ENCODE peak calls at places on chromosomes 16 and 17, in nine cellular contexts. V is BJ, O is endothelial cell of umbilical vein, E is HepG2, L is Peyer's patch, M is HFF-Myc, T is tibial nerve, B is astrocyte, R is right lobe of liver. D is an unnamed sample.
A peak's percentile ranks its signal among the peaks of the same experiment; 100 is the strongest.

GRCh38 chr16:13101828-13102227 is 200.4 kb downstream of the SHISA9 start:
- DNase-seq in V (no peak), O (no peak), E (no peak), L (no peak), M (no peak), T (no peak), B (no peak), R (no peak), D (no peak)

GRCh38 chr16:85865-86264 is 7.8 kb downstream of the MPG start:
- DNase-seq in V (no peak), O (no peak), E (no peak), L (no peak), M (no peak), T (no peak), B (no peak), R (no peak), D (no peak)

GRCh38 chr17:38750312-38751121 is 2.0 kb upstream of the PSMB3 start:
- DNase-seq in V (no peak), O (peak; percentile 33), E (peak; percentile 50), L (no peak), M (no peak), T (no peak), B (no peak), R (no peak), D (no peak)

GRCh38 chr17:37742762-37743611 is 1.9 kb downstream of the HNF1B start:
- DNase-seq in V (no peak), O (no peak), E (peak; percentile 64), L (no peak), M (no peak), T (no peak), B (no peak), R (no peak), D (peak; percentile 29)

GRCh38 chr17:63697341-63698286 is 2.3 kb downstream of the LIMD2 start:
- DNase-seq in V (no peak), O (peak; percentile 44), E (peak; percentile 45), L (peak; percentile 87), M (no peak), T (no peak), B (no peak), R (peak; percentile 76), D (peak; percentile 80)

GRCh38 chr16:84689126-84689525 is 10.7 kb upstream of the USP10 start:
- DNase-seq in V (peak; percentile 86), O (peak; percentile 83), E (no peak), L (no peak), M (peak; percentile 90), T (no peak), B (peak; percentile 95), R (no peak), D (no peak)

GRCh38 chr16:590165-590874 is 454 bp downstream of the RAB40C start:
- DNase-seq in V (no peak), O (peak; percentile 55), E (no peak), L (no peak), M (no peak), T (peak; percentile 21), B (no peak), R (peak; percentile 65), D (peak; percentile 48)

GRCh38 chr16:31453255-31454204 is 5.8 kb upstream of the ARMC5 start:
- DNase-seq in V (no peak), O (no peak), E (peak; percentile 75), L (no peak), M (no peak), T (no peak), B (peak; percentile 41), R (no peak), D (no peak)

GRCh38 chr16:80746231-80746630 is 58.2 kb downstream of the CDYL2 start:
- DNase-seq in V (no peak), O (no peak), E (no peak), L (no peak), M (no peak), T (no peak), B (no peak), R (no peak), D (no peak)

GRCh38 chr16:2047330-2048115 is at the start of the genes NTHL1 and TSC2:
- DNase-seq in V (peak; percentile 80), O (peak; percentile 97), E (peak; percentile 93), L (peak; percentile 95), M (peak; percentile 85), T (peak; percentile 94), B (peak; percentile 87), R (peak; percentile 98), D (peak; percentile 96)

GRCh38 chr16:46857261-46857962 is 26.4 kb upstream of the C16orf87 start:
- DNase-seq in V (no peak), O (peak; percentile 39), E (peak; percentile 65), L (no peak), M (peak; percentile 43), T (no peak), B (peak; percentile 56), R (no peak), D (no peak)

GRCh38 chr16:9344508-9344907 is 253.1 kb downstream of the HAPSTR1 start:
- DNase-seq in V (no peak), O (no peak), E (no peak), L (no peak), M (no peak), T (no peak), B (no peak), R (no peak), D (no peak)

GRCh38 chr17:42868338-42868737 is 17.3 kb downstream of the AOC3 start:
- DNase-seq in V (no peak), O (no peak), E (no peak), L (no peak), M (no peak), T (no peak), B (no peak), R (peak; percentile 42), D (no peak)

GRCh38 chr17:31687505-31688126 is 171.4 kb downstream of the COPRS start:
- DNase-seq in V (no peak), O (no peak), E (no peak), L (no peak), M (no peak), T (no peak), B (no peak), R (no peak), D (no peak)

GRCh38 chr16:66360624-66361324 is 5.7 kb upstream of the CDH5 start:
- DNase-seq in V (no peak), O (peak; percentile 82), E (no peak), L (no peak), M (no peak), T (no peak), B (no peak), R (no peak), D (no peak)

GRCh38 chr16:30605148-30605547 is 5.0 kb downstream of the ZNF689 start:
- DNase-seq in V (no peak), O (no peak), E (no peak), L (no peak), M (no peak), T (no peak), B (no peak), R (peak; percentile 59), D (no peak)

GRCh38 chr16:4298761-4299522 is 16.9 kb upstream of the GLIS2 start:
- DNase-seq in V (peak; percentile 77), O (peak; percentile 65), E (no peak), L (no peak), M (peak; percentile 94), T (no peak), B (peak; percentile 94), R (no peak), D (no peak)

GRCh38 chr17:74427048-74427762 is 4.7 kb upstream of the GPRC5C start:
- DNase-seq in V (no peak), O (no peak), E (peak; percentile 92), L (no peak), M (no peak), T (no peak), B (no peak), R (peak; percentile 86), D (no peak)

GRCh38 chr17:46742539-46743270 is 75.8 kb downstream of the WNT3 start:
- DNase-seq in V (peak; percentile 41), O (peak; percentile 57), E (no peak), L (no peak), M (peak; percentile 32), T (no peak), B (peak; percentile 79), R (no peak), D (no peak)

GRCh38 chr16:88634141-88634993 is 4.0 kb upstream of the IL17C start:
- DNase-seq in V (no peak), O (peak; percentile 44), E (no peak), L (peak; percentile 91), M (no peak), T (no peak), B (no peak), R (no peak), D (peak; percentile 77)

GRCh38 chr16:88631920-88632586 is 6.3 kb upstream of the IL17C start:
- DNase-seq in V (no peak), O (no peak), E (no peak), L (no peak), M (no peak), T (no peak), B (no peak), R (peak; percentile 46), D (no peak)

GRCh38 chr16:88632587-88632930 is 5.8 kb upstream of the IL17C start:
- DNase-seq in V (no peak), O (no peak), E (no peak), L (no peak), M (no peak), T (no peak), B (no peak), R (peak; percentile 40), D (no peak)

GRCh38 chr16:88634994-88635670 is 3.2 kb upstream of the IL17C start:
- DNase-seq in V (no peak), O (no peak), E (no peak), L (no peak), M (no peak), T (no peak), B (no peak), R (no peak), D (no peak)

GRCh38 chr16:88633684-88634140 is 4.7 kb upstream of the IL17C start:
- DNase-seq in V (no peak), O (peak; percentile 7), E (peak; percentile 63), L (peak; percentile 61), M (no peak), T (no peak), B (no peak), R (no peak), D (no peak)
- TF ChIP-seq CTCF in V (peak; percentile 34), O (peak; percentile 43), E (peak; percentile 85), L (no peak), M (peak; percentile 22), T (no peak), B (no peak), R (no peak), D (peak; percentile 60)

GRCh38 chr16:35184356-35184870 is 1725.0 kb downstream of the TP53TG3F start:
- DNase-seq in V (no peak), O (no peak), E (no peak), L (no peak), M (no peak), T (no peak), B (no peak), R (no peak), D (no peak)
- H3K4me3 ChIP-seq in V (no peak overlapping the region), O (no peak overlapping the region), E (no peak overlapping the region), L (no peak overlapping the region), M (no peak overlapping the region), T (no peak overlapping the region), B (no peak overlapping the region), R (no peak overlapping the region), D (no peak overlapping the region)

GRCh38 chr16:11218324-11218962 is 37.6 kb downstream of the SOCS1 start:
- DNase-seq in V (no peak), O (no peak), E (no peak), L (no peak), M (no peak), T (no peak), B (peak; percentile 10), R (no peak), D (no peak)
- TF ChIP-seq CTCF in V (peak; percentile 57), O (peak; percentile 34), E (peak; percentile 31), L (peak; percentile 16), M (peak; percentile 69), T (peak; percentile 23), B (peak; percentile 47), R (no peak), D (peak; percentile 37)

GRCh38 chr16:86496262-86496928 is 13.9 kb upstream of the FOXF1 start:
- DNase-seq in V (no peak), O (no peak), E (no peak), L (no peak), M (no peak), T (no peak), B (no peak), R (no peak), D (no peak)
- H3K4me3 ChIP-seq in V (no peak overlapping the region), O (no peak overlapping the region), E (no peak overlapping the region), L (peak overlapping the region; percentile 51), M (peak overlapping the region; percentile 20), T (no peak overlapping the region), B (no peak overlapping the region), R (no peak overlapping the region), D (no peak overlapping the region)